ENCODE peak calls at places on chromosome 18, in ten cellular contexts. Z is left lung, L is upper lobe of left lung, J is mucosa of descending colon, G is WERI-Rb-1, H is kidney epithelial cell, I is breast epithelium, O is pancreas, M is cardiac fibroblast, W is coronary artery. F is an unnamed sample.

GRCh38 chr18:31878358-31878757 is 64.6 kb downstream of the TRAPPC8 start:
- DNase-seq in I (no peak), L (no peak), G (no peak), M (no peak), O (no peak), H (no peak), Z (no peak), J (no peak), W (no peak), F (no peak)

GRCh38 chr18:68244786-68245185 is 470.1 kb downstream of the TMX3 start:
- DNase-seq in Z (no peak), O (no peak), W (no peak), H (no peak), J (no peak), M (peak; percentile 41), G (no peak), L (no peak), I (no peak), F (no peak)

GRCh38 chr18:56510108-56510507 is 128.3 kb downstream of the TXNL1 start:
- DNase-seq in J (no peak), H (no peak), G (no peak), O (no peak), I (no peak), L (no peak), Z (no peak), W (no peak), M (no peak), F (no peak)

GRCh38 chr18:34809697-34810096 is 99.6 kb downstream of the DTNA start:
- DNase-seq in H (no peak), W (no peak), J (peak; percentile 53), M (peak; percentile 72), I (no peak), G (peak; percentile 44), O (no peak), Z (no peak), L (no peak), F (no peak)

GRCh38 chr18:42196651-42197050 is 241.6 kb downstream of the PIK3C3 start:
- DNase-seq in L (no peak), O (no peak), M (no peak), I (no peak), Z (no peak), W (no peak), H (no peak), G (no peak), J (no peak), F (no peak)

GRCh38 chr18:42614619-42615293 is 500.7 kb downstream of the RIT2 start:
- DNase-seq in W (no peak), I (no peak), L (no peak), Z (no peak), O (no peak), M (peak; percentile 45), J (no peak), H (peak; percentile 12), G (peak; percentile 14), F (no peak)

GRCh38 chr18:26479065-26479685 is 69.2 kb downstream of the KCTD1 start:
- DNase-seq in I (no peak), Z (no peak), H (no peak), W (no peak), J (no peak), G (no peak), L (no peak), O (no peak), M (no peak), F (no peak)

GRCh38 chr18:23126352-23127056 is 8.8 kb upstream of the CABLES1 start:
- DNase-seq in J (peak; percentile 53), M (no peak), Z (no peak), H (no peak), I (no peak), W (no peak), L (no peak), O (no peak), G (no peak), F (no peak)

GRCh38 chr18:23675236-23675635 is 12.5 kb upstream of the ANKRD29 start:
- DNase-seq in M (no peak), J (no peak), O (no peak), L (no peak), G (no peak), W (no peak), I (no peak), H (no peak), Z (no peak), F (no peak)

GRCh38 chr18:21243041-21243431 is 1.0 kb downstream of the GREB1L start:
- DNase-seq in I (no peak), L (no peak), O (no peak), Z (no peak), H (no peak), G (peak; percentile 28), W (no peak), J (no peak), M (no peak), F (peak; percentile 33)

GRCh38 chr18:22961156-22961555 is 28.0 kb downstream of the RBBP8 start:
- DNase-seq in L (no peak), G (no peak), M (no peak), H (no peak), I (no peak), O (no peak), W (no peak), J (no peak), Z (no peak), F (no peak)

GRCh38 chr18:48061781-48062570 is 131.5 kb upstream of the SMAD2 start:
- DNase-seq in W (no peak), L (no peak), O (no peak), M (peak; percentile 6), J (no peak), Z (no peak), H (no peak), I (no peak), G (no peak), F (no peak)

GRCh38 chr18:48058486-48058885 is 128.0 kb upstream of the SMAD2 start:
- DNase-seq in Z (no peak), J (no peak), W (no peak), L (no peak), H (no peak), O (no peak), M (no peak), G (no peak), I (no peak), F (no peak)

GRCh38 chr18:48060947-48061346 is 130.5 kb upstream of the SMAD2 start:
- DNase-seq in H (no peak), O (no peak), I (no peak), G (no peak), L (no peak), W (no peak), J (no peak), M (no peak), Z (no peak), F (no peak)

GRCh38 chr18:48060346-48060745 is 129.9 kb upstream of the SMAD2 start:
- DNase-seq in W (no peak), O (no peak), I (no peak), M (no peak), L (no peak), J (no peak), Z (no peak), G (no peak), H (no peak), F (no peak)

DNA sequence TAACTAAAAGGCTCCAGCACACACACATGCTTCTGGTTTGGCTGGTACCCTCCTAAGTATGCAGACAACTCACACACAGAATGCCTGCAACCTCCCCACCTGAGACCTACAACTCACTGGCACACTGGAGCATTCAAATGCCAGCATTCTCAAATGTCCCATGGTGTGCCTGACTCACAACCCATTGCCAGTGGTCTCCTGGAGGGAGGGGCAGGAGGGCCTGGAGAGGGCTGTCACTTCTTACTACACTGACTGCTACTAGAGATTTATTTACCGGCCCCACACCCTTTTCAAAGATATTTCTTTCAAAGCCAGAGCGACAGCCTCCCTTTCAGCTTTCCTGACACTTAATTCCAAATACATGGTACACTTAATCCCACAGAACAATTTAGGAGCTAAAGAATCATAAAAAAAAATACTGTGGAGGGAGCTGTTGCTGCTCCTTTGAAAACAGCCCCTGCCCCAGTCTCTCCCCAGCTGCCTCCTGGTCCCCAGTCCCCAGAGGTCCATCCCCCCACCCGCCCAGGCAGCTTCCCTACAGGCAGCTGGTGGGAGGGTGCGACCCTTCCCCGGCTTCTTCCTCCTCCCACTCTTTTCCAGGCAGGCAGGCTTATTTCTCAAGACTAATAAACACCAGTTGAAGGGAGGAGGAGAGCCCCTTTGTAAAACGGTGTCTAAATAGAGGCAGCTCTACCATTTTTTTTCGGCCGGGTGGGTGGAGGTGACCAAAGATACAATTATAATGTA is 129.1 kb upstream of the SMAD2 start:
- DNase-seq in H (no peak), J (no peak), M (no peak), W (no peak), I (no peak), O (no peak), Z (no peak), L (no peak), G (peak; percentile 71), F (no peak)
- TF ChIP-seq CTCF in H (no peak), J (no peak), M (no peak), W (no peak), I (no peak), O (no peak), Z (no peak), L (no peak), G (no peak), F (no peak)

GRCh38 chr18:32956591-32957310 is 183.9 kb upstream of the KLHL14 start:
- DNase-seq in M (peak; percentile 62), L (no peak), W (no peak), O (no peak), Z (no peak), I (no peak), J (no peak), H (no peak), G (no peak), F (no peak)
- TF ChIP-seq CTCF in M (peak; percentile 63), L (no peak), W (no peak), O (no peak), Z (no peak), I (no peak), J (no peak), H (peak; percentile 68), G (peak; percentile 32), F (no peak)

DNA sequence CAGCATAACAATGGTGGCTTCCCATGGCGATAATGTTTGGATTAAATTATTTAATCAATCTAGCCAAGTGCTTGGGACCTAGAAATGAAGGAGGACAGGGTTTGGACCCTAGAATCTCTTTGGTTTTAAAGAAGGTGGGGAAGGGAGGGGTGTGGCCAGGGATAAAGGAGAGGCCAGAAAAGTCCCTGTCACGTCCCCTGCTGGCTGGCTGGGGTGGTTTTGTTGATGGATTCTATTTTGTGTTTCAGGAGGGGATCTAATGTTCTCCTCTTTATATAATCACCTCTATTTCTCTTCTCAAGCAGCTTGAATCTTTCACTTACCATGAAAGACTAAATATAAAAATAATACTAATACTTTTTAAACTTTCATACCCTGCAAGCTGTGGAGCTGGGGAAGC is 52.6 kb upstream of the GALR1 start:
- DNase-seq in J (no peak), H (no peak), G (peak; percentile 21), Z (no peak), M (no peak), O (no peak), L (no peak), W (no peak), I (no peak), F (no peak)
- TF ChIP-seq CTCF in J (no peak), H (no peak), G (peak; percentile 58), Z (no peak), M (no peak), O (no peak), L (no peak), W (no peak), I (no peak), F (peak; percentile 4)

DNA sequence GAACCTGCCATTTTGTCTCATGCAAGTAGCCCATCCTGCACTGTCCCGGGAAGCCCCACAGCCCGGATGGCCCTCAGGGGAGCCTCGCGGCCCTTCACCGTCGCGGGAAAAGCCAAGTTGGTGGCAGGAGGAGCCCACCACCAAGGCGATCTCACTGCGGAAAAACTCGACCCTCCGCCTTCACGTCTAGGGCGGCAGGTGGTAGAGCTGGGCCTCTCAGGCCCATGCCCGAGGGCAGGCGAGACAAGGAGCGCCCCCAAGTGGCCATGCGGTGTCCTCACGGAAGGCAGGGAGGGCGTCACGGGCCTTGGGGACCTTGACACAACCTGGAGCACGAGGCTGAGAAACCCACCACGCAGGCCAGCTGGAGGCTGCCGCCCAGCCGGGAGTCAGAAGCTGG is 34.8 kb upstream of the SKA1 start:
- DNase-seq in M (no peak), H (no peak), O (peak; percentile 43), W (no peak), I (no peak), J (no peak), Z (peak; percentile 60), L (no peak), G (peak; percentile 19), F (no peak)
- TF ChIP-seq CTCF in M (no peak), H (no peak), O (no peak), W (no peak), I (no peak), J (no peak), Z (no peak), L (no peak), G (peak; percentile 39), F (no peak)

F was measured in GM20000.